ENCODE peak calls at places on chromosomes 5 and 9, in six cellular contexts. J is endothelial cell, M is fibroblast of lung, N is WTC11, Z is AG09319, H is mammary epithelial cell. O is an unnamed sample.

GRCh38 chr9:91682806-91683205 is 259.2 kb upstream of the NFIL3 start:
- DNase-seq in J (no peak), M (peak; percentile 53), N (no peak), Z (no peak), H (peak; percentile 63), O (no peak)

GRCh38 chr9:126317513-126317912 is 9.1 kb upstream of the MVB12B start:
- DNase-seq in J (no peak), M (peak; percentile 21), N (no peak), Z (no peak), H (no peak), O (no peak)

GRCh38 chr5:169003721-169004481 is 297.0 kb downstream of the SLIT3 start:
- DNase-seq in J (peak; percentile 27), M (no peak), N (peak; percentile 30), Z (no peak), H (no peak), O (no peak)

GRCh38 chr9:135526089-135526729 is 5.0 kb downstream of the LCN1 start:
- DNase-seq in J (no peak), M (no peak), N (no peak), Z (no peak), H (no peak), O (peak; percentile 7)

GRCh38 chr5:31530541-31531265 is 1.2 kb downstream of the DROSHA start:
- DNase-seq in J (no peak), M (no peak), N (no peak), Z (no peak), H (peak; percentile 12), O (no peak)

GRCh38 chr5:1255081-1255561 is 29.9 kb downstream of the SLC6A18 start:
- DNase-seq in J (no peak), M (no peak), N (no peak), Z (no peak), H (no peak), O (no peak)

GRCh38 chr5:138611295-138612220 is 36.4 kb upstream of the HSPA9 start:
- DNase-seq in J (peak; percentile 32), M (peak; percentile 60), N (peak; percentile 66), Z (no peak), H (no peak), O (peak; percentile 17)

GRCh38 chr5:150567031-150567680 is 59.2 kb downstream of the NDST1 start:
- DNase-seq in J (no peak), M (peak; percentile 95), N (no peak), Z (peak; percentile 74), H (peak; percentile 58), O (no peak)

GRCh38 chr5:113024298-113024697 is 47.7 kb downstream of the DCP2 start:
- DNase-seq in J (no peak), M (no peak), N (no peak), Z (no peak), H (no peak), O (no peak)

GRCh38 chr5:150377964-150378694 is 20.6 kb downstream of the TCOF1 start:
- DNase-seq in J (no peak), M (peak; percentile 85), N (no peak), Z (peak; percentile 84), H (peak; percentile 66), O (no peak)

GRCh38 chr5:141811287-141812155 is 66.7 kb downstream of the PCDH1 start:
- DNase-seq in J (peak; percentile 38), M (no peak), N (peak; percentile 80), Z (no peak), H (no peak), O (peak; percentile 20)

GRCh38 chr9:38724749-38725148 is 4.8 kb upstream of the FAM240B start:
- DNase-seq in J (no peak), M (no peak), N (no peak), Z (no peak), H (no peak), O (no peak)

GRCh38 chr9:124108216-124108615 is 96.6 kb downstream of the LHX2 start:
- DNase-seq in J (no peak), M (no peak), N (no peak), Z (no peak), H (no peak), O (no peak)

GRCh38 chr5:75681125-75681830 is 36.0 kb downstream of the POC5 start:
- DNase-seq in J (no peak), M (peak; percentile 71), N (no peak), Z (no peak), H (peak; percentile 40), O (no peak)

GRCh38 chr5:14397717-14398116 is 183.9 kb upstream of the OTULINL start:
- DNase-seq in J (no peak), M (peak; percentile 76), N (no peak), Z (peak; percentile 51), H (peak; percentile 33), O (no peak)

GRCh38 chr5:138018844-138019243 is 14.0 kb downstream of the FAM13B start:
- DNase-seq in J (no peak), M (no peak), N (no peak), Z (no peak), H (no peak), O (no peak)

GRCh38 chr5:177116631-177117373 is 16.8 kb upstream of the NSD1 start:
- DNase-seq in J (peak; percentile 54), M (peak; percentile 81), N (peak; percentile 92), Z (peak; percentile 40), H (peak; percentile 40), O (peak; percentile 76)

GRCh38 chr5:82859439-82860140 is 217.6 kb downstream of the TMEM167A start:
- DNase-seq in J (no peak), M (peak; percentile 52), N (peak; percentile 15), Z (no peak), H (no peak), O (no peak)

GRCh38 chr5:88875609-88876234 is 7.3 kb downstream of the MEF2C start:
- DNase-seq in J (no peak), M (no peak), N (no peak), Z (no peak), H (no peak), O (no peak)

GRCh38 chr5:168301593-168302388 is 10.3 kb downstream of the WWC1 start:
- DNase-seq in J (no peak), M (no peak), N (no peak), Z (no peak), H (peak; percentile 77), O (no peak)

GRCh38 chr9:99356512-99356971 is 134.5 kb downstream of the SEC61B start:
- DNase-seq in J (no peak), M (peak; percentile 72), N (no peak), Z (no peak), H (no peak), O (no peak)

GRCh38 chr5:131528682-131529081 is 106.3 kb downstream of the RAPGEF6 start:
- DNase-seq in J (no peak), M (no peak), N (no peak), Z (no peak), H (no peak), O (no peak)

GRCh38 chr9:126750941-126751725 is 53.7 kb upstream of the ZBTB43 start:
- DNase-seq in J (no peak), M (no peak), N (no peak), Z (no peak), H (peak; percentile 9), O (no peak)

GRCh38 chr9:94135222-94135621 is 51.0 kb downstream of the PTPDC1 start:
- DNase-seq in J (no peak), M (peak; percentile 97), N (no peak), Z (peak; percentile 34), H (peak; percentile 71), O (no peak)

GRCh38 chr5:4584982-4585381 is 555.1 kb upstream of the ADAMTS16 start:
- DNase-seq in J (no peak), M (no peak), N (no peak), Z (no peak), H (peak; percentile 94), O (no peak)

GRCh38 chr9:31030741-31031202 is 1353.7 kb upstream of the ACO1 start:
- DNase-seq in J (no peak), M (peak; percentile 3), N (no peak), Z (no peak), H (peak; percentile 11), O (no peak)

GRCh38 chr9:127783111-127783621 is 2.7 kb upstream of the CDK9 start:
- DNase-seq in J (no peak), M (no peak), N (peak; percentile 51), Z (no peak), H (no peak), O (peak; percentile 80)

DNA sequence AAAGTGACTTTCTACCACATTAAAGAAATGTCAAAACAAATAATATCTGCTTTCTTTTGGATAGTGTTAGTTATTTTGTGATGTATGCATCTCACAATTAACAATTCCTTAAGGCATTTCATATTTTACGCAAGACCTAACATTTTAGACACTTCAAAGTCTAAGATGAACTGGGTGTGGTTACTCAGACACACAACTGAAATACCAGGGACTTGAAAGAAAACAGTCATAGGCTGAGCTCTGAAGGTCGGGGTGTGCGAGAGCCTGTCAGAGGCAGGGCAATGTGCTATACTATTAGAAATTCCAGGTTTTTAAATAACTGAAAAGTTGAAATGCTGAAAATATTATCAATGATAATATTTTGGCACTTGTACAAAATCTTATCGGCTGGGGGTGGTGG is 44.5 kb upstream of the ZNF622 start:
- DNase-seq in J (no peak), M (no peak), N (no peak), Z (no peak), H (no peak), O (no peak)
- TF ChIP-seq CTCF in J (no peak), M (no peak), N (no peak), Z (no peak), H (no peak), O (no peak)

GRCh38 chr9:83233647-83234046 is 170.7 kb upstream of the RASEF start:
- DNase-seq in J (no peak), M (no peak), N (no peak), Z (no peak), H (no peak), O (no peak)

GRCh38 chr9:83236029-83236696 is 173.2 kb upstream of the RASEF start:
- DNase-seq in J (no peak), M (no peak), N (no peak), Z (no peak), H (no peak), O (no peak)

GRCh38 chr9:83234541-83234940 is 171.6 kb upstream of the RASEF start:
- DNase-seq in J (no peak), M (no peak), N (no peak), Z (no peak), H (no peak), O (no peak)

GRCh38 chr9:83235524-83235923 is 172.6 kb upstream of the RASEF start:
- DNase-seq in J (no peak), M (no peak), N (no peak), Z (no peak), H (no peak), O (no peak)

DNA sequence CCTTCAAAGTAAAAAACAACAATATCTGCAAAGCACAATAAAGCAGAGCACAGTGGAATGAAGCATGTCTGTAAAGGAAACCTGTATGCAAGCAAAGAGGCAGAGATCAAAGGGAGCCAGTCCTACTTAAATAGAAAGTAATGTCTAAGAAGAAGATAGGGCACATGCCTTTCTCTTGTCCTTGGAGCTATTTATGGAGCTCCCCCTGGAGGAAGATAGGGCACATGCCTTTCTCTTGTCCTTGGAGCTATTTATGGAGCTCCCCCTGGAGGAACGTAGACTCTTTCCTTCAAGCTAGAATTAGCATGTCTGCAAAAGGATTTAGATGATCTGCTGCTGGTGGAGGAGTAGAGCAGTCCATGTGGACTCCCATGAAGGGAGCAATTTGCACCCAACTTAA is 168.1 kb upstream of the RASEF start:
- DNase-seq in J (peak; percentile 15), M (peak; percentile 22), N (no peak), Z (no peak), H (no peak), O (no peak)
- TF ChIP-seq CTCF in J (peak; percentile 43), M (no peak), N (no peak), Z (no peak), H (peak; percentile 61), O (no peak)

GRCh38 chr5:122500245-122501086 is 188.4 kb downstream of the SNCAIP start:
- DNase-seq in J (peak; percentile 56), M (peak; percentile 78), N (peak; percentile 56), Z (no peak), H (peak; percentile 30), O (no peak)
- TF ChIP-seq CTCF in J (peak; percentile 38), M (peak; percentile 53), N (peak; percentile 34), Z (peak; percentile 70), H (peak; percentile 49), O (no peak)

GRCh38 chr9:130433168-130433946 is 11.4 kb upstream of the ASS1 start:
- DNase-seq in J (peak; percentile 75), M (peak; percentile 35), N (peak; percentile 76), Z (no peak), H (peak; percentile 21), O (no peak)
- TF ChIP-seq CTCF in J (peak; percentile 81), M (peak; percentile 21), N (peak; percentile 65), Z (peak; percentile 36), H (peak; percentile 7), O (peak; percentile 30)